ENCODE peak calls at places on chromosomes 13 and 19, in six cellular contexts. O is neuronal stem cell, P is IMR-90, W is mesenchymal stem cell, T is H1, L is trophoblast cell. I is an unnamed sample.

GRCh38 chr19:1239796-1240737 is 1.5 kb upstream of the ATP5F1D start:
- DNase-seq in O (peak), P (peak), W (peak), T (no peak), L (peak), I (peak)

GRCh38 chr13:86155756-86156155 is 356.5 kb upstream of the SLITRK6 start:
- DNase-seq in O (no peak), P (no peak), W (no peak), T (peak), L (no peak), I (no peak)

GRCh38 chr19:30664358-30665058 is 292.3 kb downstream of the ZNF536 start:
- DNase-seq in O (no peak), P (peak), W (no peak), T (no peak), L (peak), I (peak)

GRCh38 chr19:58522709-58523108 is 3.1 kb upstream of the ZBTB45 start:
- DNase-seq in O (no peak), P (no peak), W (no peak), T (no peak), L (no peak), I (peak)

GRCh38 chr19:35027851-35028599 is 2.2 kb upstream of the SCN1B start:
- DNase-seq in O (no peak), P (peak), W (no peak), T (no peak), L (no peak), I (no peak)

GRCh38 chr19:920051-920857 is 3.1 kb downstream of the KISS1R start:
- DNase-seq in O (no peak), P (no peak), W (peak), T (no peak), L (peak), I (no peak)

GRCh38 chr13:44158055-44158655 is 215.5 kb upstream of the SERP2 start:
- DNase-seq in O (no peak), P (no peak), W (no peak), T (no peak), L (peak), I (no peak)

GRCh38 chr19:56976300-56976699 is 135.8 kb upstream of the PEG3 start:
- DNase-seq in O (no peak), P (no peak), W (no peak), T (no peak), L (no peak), I (no peak)

GRCh38 chr19:22625266-22626035 is 8.7 kb upstream of the ZNF492 start:
- DNase-seq in O (no peak), P (no peak), W (no peak), T (no peak), L (no peak), I (no peak)

GRCh38 chr19:22622020-22622419 is 12.1 kb upstream of the ZNF492 start:
- DNase-seq in O (no peak), P (no peak), W (no peak), T (no peak), L (no peak), I (no peak)

GRCh38 chr19:22620912-22621311 is 13.2 kb upstream of the ZNF492 start:
- DNase-seq in O (no peak), P (no peak), W (no peak), T (no peak), L (no peak), I (no peak)

GRCh38 chr19:22623841-22624221 is 10.3 kb upstream of the ZNF492 start:
- DNase-seq in O (no peak), P (no peak), W (no peak), T (no peak), L (no peak), I (no peak)

GRCh38 chr19:22622901-22623840 is 11.0 kb upstream of the ZNF492 start:
- DNase-seq in O (no peak), P (no peak), W (no peak), T (no peak), L (no peak), I (no peak)
- H4K91ac ChIP-seq in O (no peak), P (no peak), W (no peak), T (no peak), L (no peak), I (no peak)

DNA sequence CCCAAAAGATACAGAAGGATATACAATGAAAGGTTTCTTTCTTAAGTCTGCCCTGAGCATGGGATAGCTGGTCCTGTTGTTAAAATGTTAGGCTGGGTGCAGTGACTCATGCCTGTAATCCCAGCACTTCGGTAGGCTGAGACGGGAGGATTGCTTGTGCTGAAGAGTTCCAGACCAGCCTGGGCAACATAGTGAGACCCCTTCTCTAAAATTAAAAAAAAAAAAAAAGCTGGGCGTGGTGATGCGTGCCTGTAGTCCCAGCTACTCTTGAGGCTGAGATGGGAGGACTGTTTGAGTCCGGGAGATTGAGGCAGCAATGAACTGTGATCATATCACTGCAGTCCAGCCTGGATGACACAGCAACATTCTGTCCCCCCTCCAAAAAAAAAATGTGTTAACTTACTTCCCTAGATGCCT is 52.5 kb upstream of the SHKBP1 start:
- DNase-seq in O (no peak), P (no peak), W (no peak), T (no peak), L (no peak), I (no peak)
- H4K91ac ChIP-seq in O (no peak), P (no peak), W (no peak), T (no peak), L (no peak), I (no peak)

GRCh38 chr13:49409008-49409407 is 34.9 kb downstream of the CAB39L start:
- DNase-seq in O (no peak), P (no peak), W (no peak), T (no peak), L (no peak), I (no peak)

GRCh38 chr13:49407936-49408335 is 35.9 kb downstream of the CAB39L start:
- DNase-seq in O (no peak), P (no peak), W (no peak), T (no peak), L (no peak), I (no peak)

GRCh38 chr13:49411353-49411752 is 32.5 kb downstream of the CAB39L start:
- DNase-seq in O (no peak), P (no peak), W (no peak), T (no peak), L (no peak), I (no peak)

GRCh38 chr13:49410477-49410876 is 33.4 kb downstream of the CAB39L start:
- DNase-seq in O (no peak), P (no peak), W (no peak), T (no peak), L (no peak), I (no peak)

GRCh38 chr13:49410006-49410405 is 33.9 kb downstream of the CAB39L start:
- DNase-seq in O (no peak), P (no peak), W (no peak), T (no peak), L (no peak), I (no peak)
- H4K91ac ChIP-seq in O (no peak), P (no peak), W (no peak), T (no peak), L (no peak), I (no peak)

GRCh38 chr19:53910170-53910518 is 1.1 kb downstream of the CACNG7 start:
- DNase-seq in O (peak), P (no peak), W (no peak), T (no peak), L (no peak), I (peak)

GRCh38 chr19:53915000-53915399 is 5.9 kb downstream of the CACNG7 start:
- DNase-seq in O (no peak), P (no peak), W (no peak), T (no peak), L (no peak), I (peak)

GRCh38 chr19:53917356-53917755 is 8.3 kb downstream of the CACNG7 start:
- DNase-seq in O (no peak), P (no peak), W (no peak), T (no peak), L (no peak), I (no peak)

GRCh38 chr19:53912653-53913052 is 3.6 kb downstream of the CACNG7 start:
- DNase-seq in O (no peak), P (no peak), W (no peak), T (no peak), L (no peak), I (peak)

DNA sequence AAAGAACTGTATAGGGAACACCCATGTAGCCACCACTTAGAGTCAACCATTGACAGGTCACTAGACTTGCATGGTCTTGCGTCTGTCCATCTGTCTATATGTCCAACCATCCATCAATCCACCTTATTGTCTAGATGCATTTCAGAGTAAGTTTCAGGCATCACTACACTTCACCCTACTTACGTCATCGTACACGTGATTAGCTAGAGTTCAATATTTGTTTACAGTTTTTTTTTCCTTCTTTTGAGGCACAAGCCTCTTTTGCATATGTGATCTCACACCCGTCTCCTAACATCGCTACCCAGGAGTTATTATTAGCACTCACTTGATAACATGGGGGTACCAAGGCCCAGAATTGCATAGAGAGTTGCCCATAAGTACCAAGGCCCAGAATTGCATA is 6.9 kb downstream of the CACNG7 start:
- DNase-seq in O (no peak), P (no peak), W (no peak), T (no peak), L (no peak), I (no peak)
- H4K91ac ChIP-seq in O (no peak), P (no peak), W (no peak), T (no peak), L (no peak), I (no peak)